ENCODE peak calls at places on chromosomes 7 and 10, in five cellular contexts. One of them, this sample, is unnamed.

GRCh38 chr7:63073286-63073685 is 925.4 kb upstream of the ZNF722 start:
- DNase-seq in esophagus squamous epithelium: no peak
- DNase-seq in endodermal cell: no peak
- DNase-seq in progenitor cell of endocrine pancreas: no peak
- DNase-seq in tibial nerve: no peak
- DNase-seq in this sample: no peak

GRCh38 chr10:21173964-21174669 is 277.0 kb upstream of the NEBL start:
- DNase-seq in esophagus squamous epithelium: no peak
- DNase-seq in endodermal cell: peak
- DNase-seq in tibial nerve: no peak
- DNase-seq in progenitor cell of endocrine pancreas: peak
- DNase-seq in this sample: no peak

GRCh38 chr7:128713794-128714193 is 25.4 kb upstream of the CALU start:
- DNase-seq in esophagus squamous epithelium: no peak
- DNase-seq in tibial nerve: no peak
- DNase-seq in progenitor cell of endocrine pancreas: no peak
- DNase-seq in endodermal cell: no peak
- DNase-seq in this sample: no peak

GRCh38 chr7:52273685-52274610 is 761.5 kb upstream of the POM121L12 start:
- DNase-seq in tibial nerve: no peak
- DNase-seq in esophagus squamous epithelium: no peak
- DNase-seq in progenitor cell of endocrine pancreas: no peak
- DNase-seq in endodermal cell: peak
- DNase-seq in this sample: no peak

GRCh38 chr10:61779950-61780659 is 117.4 kb downstream of the CABCOCO1 start:
- DNase-seq in esophagus squamous epithelium: no peak
- DNase-seq in endodermal cell: no peak
- DNase-seq in progenitor cell of endocrine pancreas: no peak
- DNase-seq in tibial nerve: no peak
- DNase-seq in this sample: no peak

GRCh38 chr10:119090968-119091367 is 10.4 kb upstream of the EIF3A start:
- DNase-seq in endodermal cell: no peak
- DNase-seq in esophagus squamous epithelium: no peak
- DNase-seq in progenitor cell of endocrine pancreas: no peak
- DNase-seq in tibial nerve: no peak
- DNase-seq in this sample: no peak

GRCh38 chr7:47950714-47951113 is 2.4 kb upstream of the PKD1L1 start:
- DNase-seq in tibial nerve: no peak
- DNase-seq in progenitor cell of endocrine pancreas: no peak
- DNase-seq in esophagus squamous epithelium: no peak
- DNase-seq in endodermal cell: no peak
- DNase-seq in this sample: no peak

GRCh38 chr7:14899065-14899464 is 3.5 kb downstream of the DGKB start:
- DNase-seq in endodermal cell: no peak
- DNase-seq in esophagus squamous epithelium: no peak
- DNase-seq in progenitor cell of endocrine pancreas: no peak
- DNase-seq in tibial nerve: no peak
- DNase-seq in this sample: no peak

GRCh38 chr7:25189197-25189596 is 39.1 kb downstream of the NPVF start:
- DNase-seq in tibial nerve: no peak
- DNase-seq in progenitor cell of endocrine pancreas: no peak
- DNase-seq in esophagus squamous epithelium: no peak
- DNase-seq in endodermal cell: no peak
- DNase-seq in this sample: no peak

GRCh38 chr10:102540023-102540422 is 36.3 kb downstream of the SUFU start:
- DNase-seq in esophagus squamous epithelium: no peak
- DNase-seq in tibial nerve: no peak
- DNase-seq in progenitor cell of endocrine pancreas: no peak
- DNase-seq in endodermal cell: no peak
- DNase-seq in this sample: no peak

GRCh38 chr10:127649642-127650041 is 87.3 kb upstream of the FOXI2 start:
- DNase-seq in endodermal cell: peak
- DNase-seq in progenitor cell of endocrine pancreas: no peak
- DNase-seq in esophagus squamous epithelium: no peak
- DNase-seq in tibial nerve: no peak
- DNase-seq in this sample: no peak
- TF ChIP-seq CTCF in endodermal cell: peak
- TF ChIP-seq CTCF in progenitor cell of endocrine pancreas: peak
- TF ChIP-seq CTCF in esophagus squamous epithelium: no peak
- TF ChIP-seq CTCF in tibial nerve: no peak
- TF ChIP-seq CTCF in this sample: peak

DNA sequence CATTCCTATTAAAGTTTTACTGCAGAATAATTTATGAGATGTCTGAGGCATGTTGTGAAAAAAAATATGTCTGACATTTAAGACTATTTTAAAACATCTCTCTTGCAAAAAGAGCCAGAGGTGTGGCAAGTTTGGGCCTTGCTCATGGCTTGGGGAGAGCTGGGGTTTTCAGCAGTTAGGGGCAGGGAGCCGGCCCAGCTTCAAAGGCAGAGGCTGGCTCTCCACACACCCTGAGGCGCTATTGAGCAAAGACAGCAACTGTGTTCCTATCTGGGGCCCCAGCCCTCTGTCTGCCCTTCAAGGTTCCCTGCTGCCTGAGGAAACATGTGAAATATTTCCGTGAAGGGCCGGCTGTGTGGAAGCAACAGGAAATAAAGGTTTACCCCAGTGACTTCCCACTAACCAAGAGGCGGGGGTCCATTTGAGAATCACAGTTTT is 94.0 kb downstream of the SORBS1 start:
- DNase-seq in esophagus squamous epithelium: no peak
- DNase-seq in progenitor cell of endocrine pancreas: no peak
- DNase-seq in endodermal cell: peak
- DNase-seq in tibial nerve: no peak
- DNase-seq in this sample: no peak
- TF ChIP-seq CTCF in esophagus squamous epithelium: no peak
- TF ChIP-seq CTCF in progenitor cell of endocrine pancreas: peak
- TF ChIP-seq CTCF in endodermal cell: peak
- TF ChIP-seq CTCF in tibial nerve: no peak
- TF ChIP-seq CTCF in this sample: no peak

DNA sequence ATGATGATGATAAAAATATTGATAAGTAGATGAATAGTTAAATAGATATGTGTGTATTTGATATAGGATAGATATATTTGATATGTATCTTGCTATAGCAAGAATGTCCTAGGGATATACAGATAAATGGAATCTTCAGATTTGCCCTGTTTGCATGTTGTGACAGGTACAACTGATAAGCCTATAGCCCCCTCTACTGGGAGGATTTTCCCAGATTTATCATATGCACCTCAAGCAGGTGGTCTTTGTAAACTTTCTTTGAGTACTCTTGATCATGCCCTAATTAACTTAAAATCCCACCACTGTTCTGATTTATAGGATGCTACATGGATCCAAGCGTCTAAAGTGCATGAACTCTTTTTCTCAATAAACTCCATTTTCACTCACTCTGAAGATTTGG is 1050.7 kb downstream of the SORCS3 start:
- DNase-seq in tibial nerve: no peak
- DNase-seq in endodermal cell: no peak
- DNase-seq in esophagus squamous epithelium: no peak
- DNase-seq in progenitor cell of endocrine pancreas: no peak
- DNase-seq in this sample: no peak
- TF ChIP-seq CTCF in tibial nerve: no peak
- TF ChIP-seq CTCF in endodermal cell: peak
- TF ChIP-seq CTCF in esophagus squamous epithelium: no peak
- TF ChIP-seq CTCF in progenitor cell of endocrine pancreas: peak
- TF ChIP-seq CTCF in this sample: peak

DNA sequence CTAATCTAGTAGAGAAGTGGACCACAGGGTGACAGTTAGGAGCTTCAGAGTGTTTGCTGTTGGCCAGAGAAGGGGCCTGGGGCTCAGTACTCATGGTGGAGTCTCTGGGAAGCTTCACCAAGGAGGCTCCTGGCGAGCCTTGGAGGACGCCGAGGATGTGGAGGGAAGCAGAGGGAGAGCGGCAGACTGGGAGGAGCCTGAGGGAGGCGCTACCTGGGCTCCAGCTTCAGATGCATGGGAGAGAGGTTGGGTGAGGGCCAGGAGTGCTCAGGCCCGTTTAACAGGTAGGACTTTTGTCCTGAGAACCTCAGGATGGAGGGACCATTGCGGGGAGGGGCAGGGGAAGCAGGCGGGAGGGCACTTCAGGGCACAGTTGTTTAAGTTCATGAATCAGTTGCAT is 24.2 kb downstream of the DOCK1 start:
- DNase-seq in endodermal cell: no peak
- DNase-seq in progenitor cell of endocrine pancreas: no peak
- DNase-seq in esophagus squamous epithelium: no peak
- DNase-seq in tibial nerve: no peak
- DNase-seq in this sample: no peak
- TF ChIP-seq CTCF in endodermal cell: no peak
- TF ChIP-seq CTCF in progenitor cell of endocrine pancreas: no peak
- TF ChIP-seq CTCF in esophagus squamous epithelium: no peak
- TF ChIP-seq CTCF in tibial nerve: no peak
- TF ChIP-seq CTCF in this sample: no peak

GRCh38 chr7:152513861-152514770 is 78.3 kb upstream of the KMT2C start:
- DNase-seq in endodermal cell: peak
- DNase-seq in tibial nerve: no peak
- DNase-seq in progenitor cell of endocrine pancreas: no peak
- DNase-seq in esophagus squamous epithelium: no peak
- DNase-seq in this sample: no peak
- TF ChIP-seq CTCF in endodermal cell: no peak
- TF ChIP-seq CTCF in tibial nerve: no peak
- TF ChIP-seq CTCF in progenitor cell of endocrine pancreas: no peak
- TF ChIP-seq CTCF in esophagus squamous epithelium: no peak
- TF ChIP-seq CTCF in this sample: no peak

DNA sequence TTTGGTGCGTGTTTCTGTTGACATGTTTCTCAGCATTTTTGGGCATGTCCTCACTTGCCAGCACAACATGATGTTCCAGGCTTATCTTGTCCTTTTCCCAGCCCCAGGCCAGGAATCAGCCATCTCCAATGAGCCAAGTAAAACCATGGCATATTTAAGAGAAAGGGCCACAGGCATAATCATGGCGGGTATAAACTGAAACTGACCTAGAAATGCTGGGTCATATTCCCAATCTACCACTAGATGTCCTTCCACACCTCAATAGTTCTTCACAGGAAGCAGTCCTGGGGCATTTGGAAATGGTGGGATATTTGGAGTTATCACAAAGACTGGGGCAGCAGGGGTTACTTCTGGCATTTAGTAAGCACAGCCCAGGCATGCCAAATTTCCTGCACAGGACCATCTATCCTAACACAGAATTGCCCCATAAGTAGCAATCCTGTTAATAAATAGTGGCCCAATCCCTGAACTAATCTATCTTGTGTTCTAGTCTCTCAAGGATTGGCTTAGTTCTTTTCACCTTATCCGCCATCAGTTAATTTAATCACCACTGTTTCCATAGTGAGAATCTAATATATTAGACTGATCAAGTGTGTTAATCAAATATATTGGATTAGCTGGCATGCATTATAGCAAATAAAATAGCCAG is 101.6 kb downstream of the NPSR1 start:
- DNase-seq in tibial nerve: no peak
- DNase-seq in progenitor cell of endocrine pancreas: no peak
- DNase-seq in endodermal cell: peak
- DNase-seq in esophagus squamous epithelium: no peak
- DNase-seq in this sample: no peak
- TF ChIP-seq CTCF in tibial nerve: peak
- TF ChIP-seq CTCF in progenitor cell of endocrine pancreas: peak
- TF ChIP-seq CTCF in endodermal cell: peak
- TF ChIP-seq CTCF in esophagus squamous epithelium: peak
- TF ChIP-seq CTCF in this sample: peak

GRCh38 chr7:75712517-75713361 is 26.0 kb downstream of the HIP1 start:
- DNase-seq in esophagus squamous epithelium: no peak
- DNase-seq in progenitor cell of endocrine pancreas: no peak
- DNase-seq in endodermal cell: peak
- DNase-seq in tibial nerve: no peak
- DNase-seq in this sample: no peak
- TF ChIP-seq CTCF in esophagus squamous epithelium: no peak
- TF ChIP-seq CTCF in progenitor cell of endocrine pancreas: no peak
- TF ChIP-seq CTCF in endodermal cell: peak
- TF ChIP-seq CTCF in tibial nerve: no peak
- TF ChIP-seq CTCF in this sample: no peak

GRCh38 chr10:22218448-22218847 is 633 bp upstream of the EBLN1 start:
- DNase-seq in esophagus squamous epithelium: no peak
- DNase-seq in tibial nerve: no peak
- DNase-seq in progenitor cell of endocrine pancreas: no peak
- DNase-seq in endodermal cell: peak
- DNase-seq in this sample: no peak
- TF ChIP-seq CTCF in esophagus squamous epithelium: no peak
- TF ChIP-seq CTCF in tibial nerve: no peak
- TF ChIP-seq CTCF in progenitor cell of endocrine pancreas: peak
- TF ChIP-seq CTCF in endodermal cell: peak
- TF ChIP-seq CTCF in this sample: no peak